ENCODE peak calls at places on chromosomes 11 and 22, in four cellular contexts. T is NCI-H774, J is NCI-H187, K is ACHN. U is an unnamed sample.

GRCh38 chr11:122162095-122162494 is 46.1 kb upstream of the BLID start:
- DNase-seq in T (no peak), J (no peak), K (no peak), U (no peak)

GRCh38 chr11:2575611-2576051 is 124.2 kb downstream of the KCNQ1OT1 start:
- DNase-seq in T (no peak), J (no peak), K (no peak), U (no peak)

GRCh38 chr11:61195016-61195695 is 8.2 kb upstream of the PGA3 start:
- DNase-seq in T (no peak), J (no peak), K (no peak), U (no peak)

GRCh38 chr11:94030059-94030458 is 8.9 kb downstream of the HEPHL1 start:
- DNase-seq in T (no peak), J (no peak), K (no peak), U (no peak)

GRCh38 chr22:44380716-44381500 is 68.2 kb upstream of the SHISAL1 start:
- DNase-seq in T (no peak), J (no peak), K (no peak), U (no peak)

GRCh38 chr11:74696932-74697687 is 34.1 kb downstream of the CHRDL2 start:
- DNase-seq in T (no peak), J (no peak), K (peak), U (peak)

GRCh38 chr22:35523167-35523928 is 17.3 kb upstream of the RASD2 start:
- DNase-seq in T (peak), J (no peak), K (no peak), U (no peak)

GRCh38 chr22:41217553-41218157 is 12.5 kb downstream of the L3MBTL2 start:
- DNase-seq in T (no peak), J (no peak), K (no peak), U (peak)

GRCh38 chr22:44628856-44629255 is 73.1 kb upstream of the PRR5 start:
- DNase-seq in T (no peak), J (no peak), K (no peak), U (no peak)

GRCh38 chr22:45475876-45476514 is 26.7 kb upstream of the FBLN1 start:
- DNase-seq in T (no peak), J (no peak), K (no peak), U (peak)

GRCh38 chr11:84290647-84291046 is 1004.5 kb upstream of the CCDC90B start:
- DNase-seq in T (no peak), J (no peak), K (no peak), U (no peak)

GRCh38 chr11:88345408-88345807 is 7.9 kb upstream of the CTSC start:
- DNase-seq in T (no peak), J (no peak), K (peak), U (no peak)

U was measured in right atrium auricular region.